ENCODE peak calls at places on chromosomes 5 and 9, in seven cellular contexts. E, Z, W, H, I, M and S are unnamed samples.
A peak's percentile ranks its signal among the peaks of the same experiment; 100 is the strongest.

GRCh38 chr9:133256686-133257091 is 18.3 kb downstream of the ABO start:
- DNase-seq in Z (no peak), W (no peak), E (no peak), I (peak; percentile 34), H (no peak), M (no peak), S (no peak)

GRCh38 chr9:134501266-134502181 is 140.1 kb upstream of the COL5A1 start:
- DNase-seq in I (no peak), M (no peak), E (peak; percentile 44), H (peak; percentile 21), Z (no peak), W (no peak), S (no peak)

GRCh38 chr5:130198927-130199326 is 294.7 kb downstream of the CHSY3 start:
- DNase-seq in Z (peak; percentile 28), M (peak; percentile 9), H (peak; percentile 85), W (peak; percentile 48), I (no peak), E (peak; percentile 3), S (no peak)

GRCh38 chr5:10328323-10328722 is 20.6 kb upstream of the CMBL start:
- DNase-seq in W (no peak), M (no peak), I (no peak), Z (no peak), E (no peak), H (no peak), S (no peak)

GRCh38 chr5:160463775-160464465 is 42.3 kb downstream of the PTTG1 start:
- DNase-seq in Z (peak; percentile 88), H (no peak), W (no peak), M (no peak), I (no peak), E (no peak), S (no peak)

GRCh38 chr9:94002316-94003140 is 47.4 kb upstream of the BARX1 start:
- DNase-seq in I (peak; percentile 46), Z (peak; percentile 61), H (peak; percentile 71), W (no peak), E (peak; percentile 46), M (no peak), S (no peak)

GRCh38 chr5:95996904-95997751 is 35.5 kb upstream of the ELL2 start:
- DNase-seq in H (no peak), M (no peak), E (no peak), W (no peak), Z (peak; percentile 86), I (no peak), S (no peak)

GRCh38 chr5:96807099-96807654 is 568 bp downstream of the ERAP1 start:
- DNase-seq in M (no peak), W (no peak), E (peak; percentile 89), Z (peak; percentile 61), I (peak; percentile 74), H (peak; percentile 86), S (no peak)

GRCh38 chr5:138054206-138054605 is 21.3 kb upstream of the FAM13B start:
- DNase-seq in W (no peak), H (no peak), E (no peak), M (no peak), I (no peak), Z (no peak), S (no peak)

GRCh38 chr9:91500509-91501011 is 76.9 kb upstream of the NFIL3 start:
- DNase-seq in H (no peak), W (peak; percentile 40), M (no peak), Z (no peak), E (no peak), I (peak; percentile 40), S (no peak)
- TF ChIP-seq JUND in H (no peak), W (peak; percentile 33), M (no peak), Z (no peak), E (peak; percentile 46), I (peak; percentile 95), S (no peak)

GRCh38 chr9:137422668-137423000 is 328 bp downstream of the EXD3 start:
- DNase-seq in M (no peak), W (no peak), H (peak; percentile 59), E (peak; percentile 79), I (peak; percentile 75), Z (no peak), S (no peak)
- TF ChIP-seq JUND in M (no peak), W (no peak), H (no peak), E (no peak), I (no peak), Z (no peak), S (no peak)

GRCh38 chr5:14945450-14945849 is 73.9 kb upstream of the ANKH start:
- DNase-seq in I (no peak), M (no peak), H (no peak), E (no peak), W (no peak), Z (no peak), S (no peak)

GRCh38 chr5:14942212-14942611 is 70.6 kb upstream of the ANKH start:
- DNase-seq in Z (no peak), E (peak; percentile 28), M (no peak), H (no peak), W (no peak), I (no peak), S (no peak)

GRCh38 chr5:14945021-14945420 is 73.4 kb upstream of the ANKH start:
- DNase-seq in E (no peak), M (no peak), W (no peak), I (no peak), H (no peak), Z (no peak), S (no peak)

GRCh38 chr5:14948341-14948830 is 76.8 kb upstream of the ANKH start:
- DNase-seq in I (no peak), M (no peak), H (no peak), Z (no peak), E (no peak), W (no peak), S (no peak)

GRCh38 chr5:14946813-14947640 is 75.4 kb upstream of the ANKH start:
- DNase-seq in I (no peak), Z (peak; percentile 41), H (peak; percentile 66), E (peak; percentile 23), M (no peak), W (peak; percentile 37), S (peak; percentile 15)
- TF ChIP-seq JUND in I (no peak), Z (no peak), H (no peak), E (no peak), M (no peak), W (no peak), S (no peak)

GRCh38 chr9:110703669-110704068 is 35.1 kb downstream of the MUSK start:
- DNase-seq in Z (no peak), H (no peak), E (no peak), W (no peak), M (no peak), I (no peak), S (no peak)

GRCh38 chr9:110700953-110701352 is 32.4 kb downstream of the MUSK start:
- DNase-seq in I (no peak), M (no peak), E (no peak), Z (no peak), W (no peak), H (no peak), S (no peak)
- TF ChIP-seq JUND in I (no peak), M (no peak), E (no peak), Z (no peak), W (peak; percentile 41), H (no peak), S (no peak)

DNA sequence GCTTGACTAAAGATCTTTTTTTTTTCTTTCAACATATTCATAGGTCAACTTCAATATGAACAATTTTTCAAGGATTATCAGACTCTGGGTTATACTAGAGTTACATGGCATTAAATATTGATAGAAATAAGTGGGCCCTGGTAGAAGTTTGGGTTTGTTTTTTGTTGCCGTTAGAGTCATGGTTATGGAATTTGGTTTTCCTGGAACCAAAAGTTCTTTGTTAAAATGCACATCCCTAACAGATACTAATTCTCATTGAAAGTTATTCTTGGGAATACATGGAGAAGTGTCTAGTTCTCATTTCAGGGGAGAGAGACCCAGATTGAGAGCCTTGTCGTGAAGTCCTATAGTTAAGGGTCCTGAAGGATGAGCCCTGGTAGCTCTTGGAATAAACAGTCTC is 124.9 kb downstream of the FGF1 start:
- DNase-seq in E (no peak), M (no peak), Z (no peak), H (no peak), W (no peak), I (no peak), S (no peak)
- TF ChIP-seq JUND in E (no peak), M (no peak), Z (no peak), H (no peak), W (no peak), I (no peak), S (no peak)

DNA sequence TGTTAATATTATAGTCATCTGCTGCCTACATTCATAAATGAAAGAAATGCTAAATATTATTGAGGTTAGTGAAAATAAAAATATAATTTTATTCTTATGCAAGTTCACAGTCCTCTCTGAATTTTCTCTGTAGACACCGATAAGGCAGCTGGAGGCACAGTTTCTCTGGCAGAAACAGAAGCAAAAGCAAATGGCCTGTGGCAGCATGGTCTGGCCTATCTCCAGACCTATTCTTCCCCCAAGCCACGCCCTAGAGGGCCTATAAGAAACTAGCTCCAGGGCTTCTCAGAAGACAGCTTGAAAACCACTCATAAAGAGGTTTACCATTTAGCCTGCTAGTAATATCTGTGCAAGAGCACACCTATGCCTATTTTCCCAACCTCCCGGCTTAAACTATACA is 28.4 kb downstream of the MRPS27 start:
- DNase-seq in H (no peak), I (no peak), E (no peak), Z (no peak), M (no peak), W (no peak), S (no peak)
- TF ChIP-seq JUND in H (no peak), I (no peak), E (no peak), Z (no peak), M (no peak), W (no peak), S (no peak)